ENCODE peak calls at places on chromosomes 3 and 15, in ten cellular contexts. One of them, this sample, is unnamed.

GRCh38 chr3:90054306-90054705 is 946.9 kb downstream of the EPHA3 start:
- DNase-seq in body of pancreas: no peak
- DNase-seq in ovary: no peak
- DNase-seq in tibial nerve: no peak
- DNase-seq in HCT116: no peak
- DNase-seq in gastrocnemius medialis: no peak
- DNase-seq in uterus: no peak
- DNase-seq in transverse colon: no peak
- DNase-seq in heart left ventricle: no peak
- DNase-seq in IMR-90: no peak
- DNase-seq in this sample: no peak

GRCh38 chr15:75902129-75902557 is 1.5 kb upstream of the FBXO22 start:
- DNase-seq in body of pancreas: peak
- DNase-seq in ovary: no peak
- DNase-seq in tibial nerve: no peak
- DNase-seq in HCT116: no peak
- DNase-seq in gastrocnemius medialis: peak
- DNase-seq in uterus: no peak
- DNase-seq in transverse colon: no peak
- DNase-seq in heart left ventricle: peak
- DNase-seq in IMR-90: no peak
- DNase-seq in this sample: no peak

GRCh38 chr15:60704129-60704528 is 225.2 kb upstream of the ICE2 start:
- DNase-seq in body of pancreas: no peak
- DNase-seq in ovary: no peak
- DNase-seq in tibial nerve: no peak
- DNase-seq in HCT116: no peak
- DNase-seq in gastrocnemius medialis: no peak
- DNase-seq in uterus: no peak
- DNase-seq in transverse colon: peak
- DNase-seq in heart left ventricle: no peak
- DNase-seq in IMR-90: no peak
- DNase-seq in this sample: no peak

GRCh38 chr15:75648156-75649000 is 666 bp downstream of the SNX33 start:
- DNase-seq in body of pancreas: peak
- DNase-seq in ovary: peak
- DNase-seq in tibial nerve: no peak
- DNase-seq in HCT116: no peak
- DNase-seq in gastrocnemius medialis: no peak
- DNase-seq in uterus: peak
- DNase-seq in transverse colon: peak
- DNase-seq in heart left ventricle: peak
- DNase-seq in IMR-90: no peak
- DNase-seq in this sample: no peak

GRCh38 chr3:113214917-113215595 is 3.7 kb downstream of the BOC start:
- DNase-seq in body of pancreas: no peak
- DNase-seq in ovary: no peak
- DNase-seq in tibial nerve: no peak
- DNase-seq in HCT116: no peak
- DNase-seq in gastrocnemius medialis: no peak
- DNase-seq in uterus: no peak
- DNase-seq in transverse colon: no peak
- DNase-seq in heart left ventricle: no peak
- DNase-seq in IMR-90: peak
- DNase-seq in this sample: no peak

GRCh38 chr3:49132073-49132436 is 795 bp downstream of the LAMB2 start:
- DNase-seq in body of pancreas: no peak
- DNase-seq in ovary: no peak
- DNase-seq in tibial nerve: no peak
- DNase-seq in HCT116: no peak
- DNase-seq in gastrocnemius medialis: no peak
- DNase-seq in uterus: no peak
- DNase-seq in transverse colon: no peak
- DNase-seq in heart left ventricle: no peak
- DNase-seq in IMR-90: no peak
- DNase-seq in this sample: no peak

GRCh38 chr3:145939431-145939830 is 221.6 kb downstream of the PLOD2 start:
- DNase-seq in body of pancreas: peak
- DNase-seq in ovary: no peak
- DNase-seq in tibial nerve: no peak
- DNase-seq in HCT116: no peak
- DNase-seq in gastrocnemius medialis: no peak
- DNase-seq in uterus: no peak
- DNase-seq in transverse colon: no peak
- DNase-seq in heart left ventricle: no peak
- DNase-seq in IMR-90: no peak
- DNase-seq in this sample: no peak

GRCh38 chr3:38573606-38574005 is 75.9 kb downstream of the SCN5A start:
- DNase-seq in body of pancreas: no peak
- DNase-seq in ovary: no peak
- DNase-seq in tibial nerve: no peak
- DNase-seq in HCT116: no peak
- DNase-seq in gastrocnemius medialis: no peak
- DNase-seq in uterus: no peak
- DNase-seq in transverse colon: no peak
- DNase-seq in heart left ventricle: peak
- DNase-seq in IMR-90: no peak
- DNase-seq in this sample: no peak

GRCh38 chr3:82157952-82158351 is 396.5 kb upstream of the GBE1 start:
- DNase-seq in body of pancreas: no peak
- DNase-seq in ovary: no peak
- DNase-seq in tibial nerve: no peak
- DNase-seq in HCT116: peak
- DNase-seq in gastrocnemius medialis: no peak
- DNase-seq in uterus: no peak
- DNase-seq in transverse colon: no peak
- DNase-seq in heart left ventricle: no peak
- DNase-seq in IMR-90: peak
- DNase-seq in this sample: no peak

GRCh38 chr3:197352382-197352781 is 54.0 kb upstream of the DLG1 start:
- DNase-seq in body of pancreas: peak
- DNase-seq in ovary: peak
- DNase-seq in tibial nerve: no peak
- DNase-seq in HCT116: no peak
- DNase-seq in gastrocnemius medialis: peak
- DNase-seq in uterus: peak
- DNase-seq in transverse colon: peak
- DNase-seq in heart left ventricle: peak
- DNase-seq in IMR-90: peak
- DNase-seq in this sample: no peak

GRCh38 chr3:45035441-45036301 is 9.6 kb downstream of the CLEC3B start:
- DNase-seq in body of pancreas: no peak
- DNase-seq in ovary: peak
- DNase-seq in tibial nerve: no peak
- DNase-seq in HCT116: no peak
- DNase-seq in gastrocnemius medialis: no peak
- DNase-seq in uterus: peak
- DNase-seq in transverse colon: no peak
- DNase-seq in heart left ventricle: no peak
- DNase-seq in IMR-90: peak
- DNase-seq in this sample: peak

GRCh38 chr15:88985547-88986393 is 72.6 kb upstream of the MFGE8 start:
- DNase-seq in body of pancreas: no peak
- DNase-seq in ovary: no peak
- DNase-seq in tibial nerve: no peak
- DNase-seq in HCT116: no peak
- DNase-seq in gastrocnemius medialis: no peak
- DNase-seq in uterus: no peak
- DNase-seq in transverse colon: no peak
- DNase-seq in heart left ventricle: no peak
- DNase-seq in IMR-90: no peak
- DNase-seq in this sample: no peak

GRCh38 chr15:42919794-42920280 is 741 bp downstream of the TTBK2 start:
- DNase-seq in body of pancreas: peak
- DNase-seq in ovary: no peak
- DNase-seq in tibial nerve: peak
- DNase-seq in HCT116: no peak
- DNase-seq in gastrocnemius medialis: peak
- DNase-seq in uterus: no peak
- DNase-seq in transverse colon: peak
- DNase-seq in heart left ventricle: no peak
- DNase-seq in IMR-90: peak
- DNase-seq in this sample: no peak

GRCh38 chr3:41159581-41160189 is 39.6 kb upstream of the CTNNB1 start:
- DNase-seq in body of pancreas: no peak
- DNase-seq in ovary: no peak
- DNase-seq in tibial nerve: no peak
- DNase-seq in HCT116: peak
- DNase-seq in gastrocnemius medialis: no peak
- DNase-seq in uterus: no peak
- DNase-seq in transverse colon: peak
- DNase-seq in heart left ventricle: no peak
- DNase-seq in IMR-90: no peak
- DNase-seq in this sample: no peak

GRCh38 chr15:43488790-43489585 is 4.0 kb downstream of the TP53BP1 start:
- DNase-seq in body of pancreas: no peak
- DNase-seq in ovary: no peak
- DNase-seq in tibial nerve: no peak
- DNase-seq in HCT116: no peak
- DNase-seq in gastrocnemius medialis: no peak
- DNase-seq in uterus: no peak
- DNase-seq in transverse colon: peak
- DNase-seq in heart left ventricle: no peak
- DNase-seq in IMR-90: peak
- DNase-seq in this sample: no peak

GRCh38 chr15:50908209-50909043 is at the start of gene AP4E1:
- DNase-seq in body of pancreas: peak
- DNase-seq in ovary: peak
- DNase-seq in tibial nerve: peak
- DNase-seq in HCT116: peak
- DNase-seq in gastrocnemius medialis: peak
- DNase-seq in uterus: peak
- DNase-seq in transverse colon: peak
- DNase-seq in heart left ventricle: peak
- DNase-seq in IMR-90: peak
- DNase-seq in this sample: peak
- TF ChIP-seq POLR2A in body of pancreas: peak
- TF ChIP-seq POLR2A in ovary: peak
- TF ChIP-seq POLR2A in tibial nerve: peak
- TF ChIP-seq POLR2A in HCT116: peak
- TF ChIP-seq POLR2A in gastrocnemius medialis: peak
- TF ChIP-seq POLR2A in uterus: peak
- TF ChIP-seq POLR2A in transverse colon: peak
- TF ChIP-seq POLR2A in heart left ventricle: no peak
- TF ChIP-seq POLR2A in IMR-90: peak
- TF ChIP-seq POLR2A in this sample: no peak

GRCh38 chr15:49229922-49230321 is 59.9 kb downstream of the GALK2 start:
- DNase-seq in body of pancreas: no peak
- DNase-seq in ovary: no peak
- DNase-seq in tibial nerve: no peak
- DNase-seq in HCT116: no peak
- DNase-seq in gastrocnemius medialis: no peak
- DNase-seq in uterus: no peak
- DNase-seq in transverse colon: no peak
- DNase-seq in heart left ventricle: no peak
- DNase-seq in IMR-90: no peak
- DNase-seq in this sample: no peak

GRCh38 chr15:49232407-49232806 is 62.4 kb downstream of the GALK2 start:
- DNase-seq in body of pancreas: no peak
- DNase-seq in ovary: no peak
- DNase-seq in tibial nerve: no peak
- DNase-seq in HCT116: no peak
- DNase-seq in gastrocnemius medialis: no peak
- DNase-seq in uterus: no peak
- DNase-seq in transverse colon: no peak
- DNase-seq in heart left ventricle: no peak
- DNase-seq in IMR-90: no peak
- DNase-seq in this sample: no peak

GRCh38 chr15:49225572-49226281 is 55.7 kb downstream of the GALK2 start:
- DNase-seq in body of pancreas: no peak
- DNase-seq in ovary: no peak
- DNase-seq in tibial nerve: no peak
- DNase-seq in HCT116: peak
- DNase-seq in gastrocnemius medialis: no peak
- DNase-seq in uterus: no peak
- DNase-seq in transverse colon: no peak
- DNase-seq in heart left ventricle: no peak
- DNase-seq in IMR-90: peak
- DNase-seq in this sample: no peak

GRCh38 chr15:49223536-49224274 is 53.7 kb downstream of the GALK2 start:
- DNase-seq in body of pancreas: no peak
- DNase-seq in ovary: no peak
- DNase-seq in tibial nerve: no peak
- DNase-seq in HCT116: no peak
- DNase-seq in gastrocnemius medialis: no peak
- DNase-seq in uterus: no peak
- DNase-seq in transverse colon: no peak
- DNase-seq in heart left ventricle: no peak
- DNase-seq in IMR-90: no peak
- DNase-seq in this sample: no peak

DNA sequence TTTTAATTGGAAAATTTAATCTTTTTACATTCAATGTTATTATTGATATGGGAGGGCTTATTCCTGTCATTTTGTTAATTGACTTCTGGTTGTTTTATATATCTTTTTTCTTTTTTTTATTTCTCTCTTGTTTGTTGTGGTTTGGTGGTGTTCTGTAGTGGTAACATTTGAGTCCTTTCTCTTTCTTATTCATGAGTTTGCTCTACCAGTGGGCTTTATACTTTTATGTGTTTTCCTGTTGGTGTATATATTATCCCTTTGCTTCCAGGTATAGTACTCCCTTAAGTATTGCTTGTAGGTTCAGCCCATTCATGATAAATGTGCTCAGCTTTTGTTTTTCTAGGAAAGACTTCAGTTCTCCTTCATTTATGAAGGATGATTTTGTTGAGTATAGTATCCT is 57.6 kb downstream of the GALK2 start:
- DNase-seq in body of pancreas: no peak
- DNase-seq in ovary: no peak
- DNase-seq in tibial nerve: no peak
- DNase-seq in HCT116: no peak
- DNase-seq in gastrocnemius medialis: no peak
- DNase-seq in uterus: no peak
- DNase-seq in transverse colon: no peak
- DNase-seq in heart left ventricle: no peak
- DNase-seq in IMR-90: no peak
- DNase-seq in this sample: no peak
- TF ChIP-seq CTCF in body of pancreas: no peak
- TF ChIP-seq CTCF in ovary: no peak
- TF ChIP-seq CTCF in tibial nerve: no peak
- TF ChIP-seq CTCF in HCT116: no peak
- TF ChIP-seq CTCF in gastrocnemius medialis: no peak
- TF ChIP-seq CTCF in uterus: no peak
- TF ChIP-seq CTCF in transverse colon: no peak
- TF ChIP-seq CTCF in heart left ventricle: no peak
- TF ChIP-seq CTCF in IMR-90: no peak
- TF ChIP-seq CTCF in this sample: no peak

GRCh38 chr3:12962292-12962691 is 110.9 kb downstream of the IQSEC1 start:
- DNase-seq in body of pancreas: no peak
- DNase-seq in ovary: no peak
- DNase-seq in tibial nerve: no peak
- DNase-seq in HCT116: no peak
- DNase-seq in gastrocnemius medialis: no peak
- DNase-seq in uterus: no peak
- DNase-seq in transverse colon: no peak
- DNase-seq in heart left ventricle: no peak
- DNase-seq in IMR-90: no peak
- DNase-seq in this sample: no peak
- H3K4me3 ChIP-seq in body of pancreas: no peak
- H3K4me3 ChIP-seq in ovary: no peak
- H3K4me3 ChIP-seq in tibial nerve: no peak
- H3K4me3 ChIP-seq in HCT116: no peak
- H3K4me3 ChIP-seq in gastrocnemius medialis: no peak
- H3K4me3 ChIP-seq in uterus: no peak
- H3K4me3 ChIP-seq in transverse colon: no peak
- H3K4me3 ChIP-seq in heart left ventricle: no peak
- H3K4me3 ChIP-seq in IMR-90: no peak
- H3K4me3 ChIP-seq in this sample: no peak

GRCh38 chr3:186788482-186789370 is 5.3 kb downstream of the EIF4A2 start:
- DNase-seq in body of pancreas: no peak
- DNase-seq in ovary: no peak
- DNase-seq in tibial nerve: no peak
- DNase-seq in HCT116: no peak
- DNase-seq in gastrocnemius medialis: no peak
- DNase-seq in uterus: no peak
- DNase-seq in transverse colon: no peak
- DNase-seq in heart left ventricle: no peak
- DNase-seq in IMR-90: no peak
- DNase-seq in this sample: no peak
- TF ChIP-seq POLR2A in body of pancreas: no peak
- TF ChIP-seq POLR2A in ovary: no peak
- TF ChIP-seq POLR2A in tibial nerve: no peak
- TF ChIP-seq POLR2A in HCT116: no peak
- TF ChIP-seq POLR2A in gastrocnemius medialis: no peak
- TF ChIP-seq POLR2A in uterus: no peak
- TF ChIP-seq POLR2A in transverse colon: no peak
- TF ChIP-seq POLR2A in heart left ventricle: no peak
- TF ChIP-seq POLR2A in IMR-90: no peak
- TF ChIP-seq POLR2A in this sample: no peak